ENCODE peak calls at places on chromosome 13, in seven cellular contexts. U is nephron progenitor cell; Y is left cardiac atrium; V is natural killer cell treated with Interleukin-12 subunit alpha and Interleukin-12 subunit beta and Interleukin-15 and Interleukin-18, amount 100 ng/mL, for 72 hours; H is NCI-H2029 treated with DMSO at 0.1 percent for 48 hours; E is NCI-H187 treated with DMSO at 0.1 percent for 48 hours; F is activated CD8-positive, alpha-beta T cell treated with anti-CD3 and anti-CD28 coated beads, Interleukin-2, amount 10 ng/mL, durations not matched to agents 7 days and 5 days. X is an unnamed sample.

GRCh38 chr13:114230117-114230516 is 4.6 kb upstream of the CDC16 start:
- DNase-seq in Y (no peak), F (no peak), E (no peak), H (no peak), U (no peak), V (no peak), X (no peak)

GRCh38 chr13:40026174-40026585 is 370.7 kb downstream of the COG6 start:
- DNase-seq in E (no peak), V (no peak), Y (no peak), H (no peak), U (no peak), F (peak), X (no peak)

GRCh38 chr13:24178847-24179845 is 18.6 kb downstream of the SPATA13 start:
- DNase-seq in H (no peak), F (no peak), V (no peak), Y (no peak), E (no peak), U (no peak), X (peak)

GRCh38 chr13:35260316-35260715 is 216.2 kb downstream of the MAB21L1 start:
- DNase-seq in E (no peak), Y (no peak), F (no peak), H (no peak), U (no peak), V (no peak), X (no peak)

GRCh38 chr13:24217601-24218281 is 57.2 kb downstream of the SPATA13 start:
- DNase-seq in V (no peak), U (no peak), Y (no peak), E (no peak), H (no peak), F (peak), X (no peak)

GRCh38 chr13:51928231-51928630 is 66.5 kb downstream of the CCDC70 start:
- DNase-seq in H (peak), U (no peak), V (no peak), F (no peak), E (no peak), Y (no peak), X (no peak)

GRCh38 chr13:99133848-99134247 is 66.8 kb upstream of the UBAC2 start:
- DNase-seq in Y (no peak), U (no peak), F (no peak), E (no peak), H (no peak), V (no peak), X (no peak)

GRCh38 chr13:29782798-29783197 is 67.6 kb downstream of the UBL3 start:
- DNase-seq in V (no peak), H (no peak), Y (no peak), E (no peak), F (no peak), U (no peak), X (no peak)

GRCh38 chr13:99528547-99528946 is 27.3 kb downstream of the TM9SF2 start:
- DNase-seq in E (no peak), Y (no peak), H (no peak), V (no peak), F (peak), U (no peak), X (no peak)

GRCh38 chr13:111111376-111111937 is 3.7 kb upstream of the ARHGEF7 start:
- DNase-seq in H (no peak), F (no peak), E (no peak), V (no peak), U (no peak), Y (no peak), X (no peak)

GRCh38 chr13:27691207-27691606 is 69.5 kb downstream of the POLR1D start:
- DNase-seq in Y (no peak), U (no peak), F (no peak), V (no peak), E (no peak), H (no peak), X (no peak)

GRCh38 chr13:106919638-106920037 is 351.7 kb upstream of the ARGLU1 start:
- DNase-seq in V (no peak), U (peak), Y (peak), H (no peak), F (no peak), E (no peak), X (no peak)

GRCh38 chr13:35165205-35165604 is 223.1 kb downstream of the NBEA start:
- DNase-seq in H (no peak), E (no peak), U (no peak), F (no peak), Y (no peak), V (no peak), X (no peak)

GRCh38 chr13:50187352-50188029 is 172.2 kb downstream of the KCNRG start:
- DNase-seq in F (no peak), V (no peak), E (no peak), U (no peak), Y (no peak), H (no peak), X (no peak)

GRCh38 chr13:33075996-33076395 is 59.8 kb downstream of the KL start:
- DNase-seq in F (no peak), E (no peak), V (no peak), U (no peak), Y (no peak), H (no peak), X (no peak)

GRCh38 chr13:42333613-42334328 is 61.8 kb downstream of the AKAP11 start:
- DNase-seq in U (no peak), V (no peak), H (no peak), Y (no peak), F (no peak), E (no peak), X (peak)

GRCh38 chr13:40318366-40318765 is 348.1 kb downstream of the FOXO1 start:
- DNase-seq in U (no peak), F (no peak), E (no peak), H (no peak), Y (peak), V (no peak), X (no peak)

GRCh38 chr13:45328661-45329105 is 12.3 kb downstream of the TPT1 start:
- DNase-seq in H (no peak), U (no peak), Y (no peak), F (no peak), V (no peak), E (no peak), X (no peak)

X was measured in HCEC 1CT.